ENCODE peak calls at places on chromosomes 16 and 17, in five cellular contexts. X is GM12878, C is HepG2, F is H1, D is SK-N-SH. R is an unnamed sample.
A peak's percentile ranks its signal among the peaks of the same experiment; 100 is the strongest.

GRCh38 chr16:85151603-85152413 is 39.5 kb upstream of the CIBAR2 start:
- DNase-seq in X (no peak), C (no peak), F (no peak), D (peak; percentile 93), R (peak; percentile 74)

GRCh38 chr17:72928454-72929136 is 163.9 kb downstream of the SLC39A11 start:
- DNase-seq in X (no peak), C (peak; percentile 86), F (no peak), D (no peak), R (no peak)

GRCh38 chr17:40554646-40555295 is 10.5 kb downstream of the CCR7 start:
- DNase-seq in X (no peak), C (no peak), F (no peak), D (no peak), R (no peak)

GRCh38 chr16:2032285-2033056 is 5.8 kb downstream of the NHERF2 start:
- DNase-seq in X (no peak), C (no peak), F (no peak), D (no peak), R (peak; percentile 73)

GRCh38 chr16:11149011-11149616 is 106.9 kb downstream of the SOCS1 start:
- DNase-seq in X (no peak), C (peak; percentile 65), F (no peak), D (no peak), R (peak; percentile 92)

GRCh38 chr16:17377360-17378324 is 93.1 kb downstream of the XYLT1 start:
- DNase-seq in X (peak; percentile 80), C (no peak), F (no peak), D (no peak), R (no peak)

GRCh38 chr16:48330847-48331204 is 54.4 kb downstream of the SIAH1 start:
- DNase-seq in X (no peak), C (no peak), F (no peak), D (no peak), R (no peak)

GRCh38 chr17:21445091-21445650 is 69.0 kb downstream of the KCNJ12 start:
- DNase-seq in X (no peak), C (no peak), F (no peak), D (no peak), R (no peak)

GRCh38 chr17:60743812-60744211 is 66.2 kb downstream of the BCAS3 start:
- DNase-seq in X (no peak), C (no peak), F (no peak), D (no peak), R (no peak)

GRCh38 chr17:76515291-76515949 is 14.2 kb upstream of the RHBDF2 start:
- DNase-seq in X (peak; percentile 82), C (no peak), F (no peak), D (no peak), R (peak; percentile 48)

GRCh38 chr16:88341551-88342290 is 41.0 kb upstream of the ZNF469 start:
- DNase-seq in X (no peak), C (no peak), F (no peak), D (no peak), R (no peak)

GRCh38 chr17:33475594-33475993 is 182.5 kb upstream of the ASIC2 start:
- DNase-seq in X (no peak), C (no peak), F (no peak), D (peak; percentile 51), R (peak; percentile 49)

GRCh38 chr16:26078971-26079370 is 387.2 kb downstream of the HS3ST4 start:
- DNase-seq in X (no peak), C (no peak), F (no peak), D (no peak), R (no peak)

GRCh38 chr17:64277831-64278562 is 14.9 kb upstream of the TEX2 start:
- DNase-seq in X (no peak), C (no peak), F (no peak), D (no peak), R (no peak)

GRCh38 chr16:28196331-28196987 is 15.3 kb downstream of the XPO6 start:
- DNase-seq in X (no peak), C (no peak), F (no peak), D (no peak), R (no peak)

GRCh38 chr16:57668259-57668563 is at the start of gene ADGRG3:
- DNase-seq in X (no peak), C (no peak), F (no peak), D (no peak), R (no peak)

GRCh38 chr16:79653337-79654000 is 52.9 kb upstream of the MAF start:
- DNase-seq in X (no peak), C (no peak), F (no peak), D (peak; percentile 61), R (no peak)

GRCh38 chr17:2723505-2723996 is 12.0 kb upstream of the CLUH start:
- DNase-seq in X (no peak), C (no peak), F (peak; percentile 38), D (no peak), R (no peak)

GRCh38 chr17:2722611-2723010 is 11.0 kb upstream of the CLUH start:
- DNase-seq in X (no peak), C (no peak), F (no peak), D (no peak), R (no peak)

GRCh38 chr17:2723997-2724782 is 12.6 kb upstream of the CLUH start:
- DNase-seq in X (no peak), C (no peak), F (peak; percentile 53), D (peak; percentile 34), R (no peak)

GRCh38 chr17:2721603-2722002 is 10.0 kb upstream of the CLUH start:
- DNase-seq in X (no peak), C (no peak), F (no peak), D (no peak), R (no peak)

GRCh38 chr17:2724783-2725164 is 13.2 kb upstream of the CLUH start:
- DNase-seq in X (no peak), C (no peak), F (peak; percentile 61), D (no peak), R (no peak)
- TF ChIP-seq SIN3A in X (no peak), C (no peak), F (peak; percentile 21), D (no peak), R (no peak)

DNA sequence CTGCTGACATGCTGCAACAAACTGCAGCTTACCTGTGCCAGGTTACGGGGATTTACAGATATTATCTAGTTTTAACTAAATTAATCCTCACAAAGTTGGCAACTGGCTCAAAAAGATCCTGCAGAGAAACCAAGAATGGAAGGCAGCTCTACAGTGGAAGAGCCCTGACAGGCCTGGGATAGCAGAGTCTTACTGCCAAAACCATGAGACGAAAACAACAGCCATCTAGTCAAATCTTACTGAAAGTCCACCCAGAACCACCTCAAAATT is 8.1 kb downstream of the USP36 start:
- DNase-seq in X (no peak), C (no peak), F (no peak), D (no peak), R (no peak)
- TF ChIP-seq EP300 in X (no peak), C (no peak), F (no peak), D (no peak), R (no peak)

GRCh38 chr16:71537643-71538042 is 11.4 kb downstream of the CHST4 start:
- DNase-seq in X (peak; percentile 21), C (peak; percentile 66), F (no peak), D (peak; percentile 36), R (peak; percentile 47)

GRCh38 chr16:71547168-71547567 is 20.9 kb downstream of the CHST4 start:
- DNase-seq in X (no peak), C (no peak), F (no peak), D (no peak), R (no peak)

GRCh38 chr16:71536752-71537499 is 10.7 kb downstream of the CHST4 start:
- DNase-seq in X (no peak), C (no peak), F (no peak), D (no peak), R (no peak)

GRCh38 chr16:71542377-71542776 is 16.2 kb downstream of the CHST4 start:
- DNase-seq in X (no peak), C (peak; percentile 63), F (no peak), D (peak; percentile 44), R (peak; percentile 44)
- TF ChIP-seq SIN3A in X (no peak), C (no peak), F (no peak), D (no peak), R (no peak)

DNA sequence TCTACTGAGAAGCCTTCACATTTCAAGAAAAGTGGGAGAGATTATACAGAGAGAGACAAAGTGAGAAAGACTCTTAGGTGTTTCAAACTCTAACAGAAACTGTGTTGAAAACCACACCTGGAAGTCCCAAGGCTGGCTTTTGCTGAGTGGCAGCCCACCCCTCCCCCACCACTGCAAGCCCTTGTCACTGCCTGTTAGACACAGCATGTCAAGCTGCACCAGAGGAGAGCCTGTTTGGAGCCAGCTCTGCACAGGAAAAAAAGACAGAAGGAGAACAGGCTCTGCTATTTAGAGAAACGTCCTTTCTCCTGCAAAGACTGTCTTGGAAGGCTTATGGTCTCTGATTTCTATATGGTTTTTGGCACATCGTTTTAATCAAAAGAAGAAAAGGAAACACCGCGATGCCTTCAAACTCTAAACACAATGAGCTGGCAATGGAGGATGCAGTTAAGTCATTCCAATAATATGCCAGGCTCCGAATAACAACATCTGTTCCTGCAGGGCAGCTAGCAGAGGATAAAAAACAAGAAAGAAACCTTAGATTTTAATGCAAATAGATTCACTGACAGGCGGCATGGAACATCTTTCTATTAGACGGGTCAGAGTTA is 275.5 kb downstream of the MAP2K4 start:
- DNase-seq in X (no peak), C (no peak), F (no peak), D (no peak), R (no peak)
- TF ChIP-seq EP300 in X (no peak), C (no peak), F (no peak), D (no peak), R (no peak)

GRCh38 chr17:31743767-31744166 is 115.3 kb downstream of the COPRS start:
- DNase-seq in X (no peak), C (no peak), F (no peak), D (no peak), R (no peak)
- TF ChIP-seq SIN3A in X (no peak), C (no peak), F (no peak), D (no peak), R (no peak)

DNA sequence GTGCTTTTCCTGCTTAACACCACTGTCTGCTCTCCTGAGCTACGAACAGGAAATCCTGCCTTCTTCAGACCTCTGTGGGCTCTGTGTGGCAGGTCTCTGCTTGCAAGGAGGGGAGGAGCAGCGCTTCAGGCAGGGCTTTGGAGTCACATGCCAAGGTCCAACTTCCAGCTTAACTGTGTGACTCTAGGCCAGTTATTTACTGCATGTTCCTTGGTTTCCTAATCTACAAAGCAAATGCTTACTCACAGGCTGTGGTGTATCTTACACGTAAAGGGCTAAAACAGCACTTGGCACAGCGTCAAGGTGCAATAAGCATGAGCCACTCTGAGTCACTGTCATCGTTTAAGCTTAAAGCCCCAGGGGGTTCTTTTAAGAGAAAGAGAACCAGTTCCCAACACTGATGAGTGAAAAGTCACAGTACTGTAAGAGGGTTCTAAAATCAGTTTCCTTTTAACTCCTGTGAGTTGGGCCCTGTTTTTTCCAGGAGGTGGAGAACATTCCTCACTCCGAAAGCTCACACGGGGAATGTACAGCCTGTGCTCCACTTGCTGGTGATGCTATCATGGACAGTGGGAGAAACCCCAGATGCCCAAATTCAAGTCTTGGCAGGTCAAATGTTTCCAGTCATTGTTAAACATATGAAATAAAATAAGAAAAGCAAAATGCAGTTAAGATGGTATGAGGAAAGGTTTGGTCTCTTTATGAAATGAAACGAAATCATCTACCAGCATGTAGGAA is 54.1 kb upstream of the BCAR1 start:
- DNase-seq in X (peak; percentile 71), C (peak; percentile 99), F (no peak), D (peak; percentile 54), R (peak; percentile 80)
- TF ChIP-seq EP300 in X (peak; percentile 13), C (peak; percentile 92), F (no peak), D (no peak), R (peak; percentile 55)

R was measured in K562.